ENCODE peak calls at places on chromosomes 12 and 14, in nine cellular contexts. Z, I, G, E, H, S, Q, K and A are unnamed samples.

GRCh38 chr12:2172040-2172439 is 119.3 kb downstream of the CACNA1C start:
- DNase-seq in Z (no peak), I (no peak), G (no peak), E (no peak), H (no peak), S (no peak), Q (no peak), K (no peak), A (no peak)

GRCh38 chr12:95319694-95320331 is 102.2 kb downstream of the VEZT start:
- DNase-seq in Z (no peak), I (no peak), G (no peak), E (no peak), H (peak), S (no peak), Q (no peak), K (no peak), A (no peak)

GRCh38 chr14:50396636-50397460 is at the start of gene CDKL1:
- DNase-seq in Z (peak), I (peak), G (peak), E (peak), H (peak), S (peak), Q (peak), K (peak), A (peak)

GRCh38 chr12:58917699-58918334 is 2.5 kb downstream of the LRIG3 start:
- DNase-seq in Z (no peak), I (no peak), G (no peak), E (no peak), H (no peak), S (no peak), Q (no peak), K (no peak), A (peak)

GRCh38 chr12:2231011-2231595 is 178.3 kb downstream of the CACNA1C start:
- DNase-seq in Z (no peak), I (no peak), G (peak), E (no peak), H (no peak), S (peak), Q (no peak), K (no peak), A (no peak)

GRCh38 chr12:109624467-109624866 is 50.9 kb downstream of the MVK start:
- DNase-seq in Z (no peak), I (no peak), G (no peak), E (no peak), H (no peak), S (no peak), Q (no peak), K (no peak), A (no peak)

GRCh38 chr14:65482769-65483438 is 70.4 kb downstream of the FUT8 start:
- DNase-seq in Z (no peak), I (no peak), G (no peak), E (no peak), H (no peak), S (no peak), Q (no peak), K (no peak), A (no peak)

GRCh38 chr12:107402041-107403022 is 283.3 kb upstream of the PWP1 start:
- DNase-seq in Z (peak), I (peak), G (peak), E (peak), H (peak), S (peak), Q (no peak), K (no peak), A (peak)

GRCh38 chr14:85248881-85249635 is 280.9 kb upstream of the FLRT2 start:
- DNase-seq in Z (no peak), I (no peak), G (peak), E (no peak), H (peak), S (no peak), Q (no peak), K (no peak), A (no peak)

GRCh38 chr12:1326258-1326657 is 268.1 kb downstream of the FBXL14 start:
- DNase-seq in Z (no peak), I (no peak), G (no peak), E (no peak), H (no peak), S (no peak), Q (no peak), K (no peak), A (no peak)

GRCh38 chr14:103732868-103733626 is 17.4 kb downstream of the ZFYVE21 start:
- DNase-seq in Z (no peak), I (no peak), G (no peak), E (no peak), H (no peak), S (no peak), Q (no peak), K (no peak), A (no peak)

GRCh38 chr12:40117818-40118217 is 11.9 kb upstream of the SLC2A13 start:
- DNase-seq in Z (no peak), I (no peak), G (no peak), E (no peak), H (no peak), S (no peak), Q (no peak), K (no peak), A (peak)

GRCh38 chr12:69331846-69332684 is 16.1 kb upstream of the LYZ start:
- DNase-seq in Z (no peak), I (no peak), G (no peak), E (no peak), H (no peak), S (no peak), Q (no peak), K (no peak), A (no peak)

GRCh38 chr14:98445736-98446135 is 826.3 kb downstream of the BCL11B start:
- DNase-seq in Z (no peak), I (no peak), G (no peak), E (no peak), H (no peak), S (no peak), Q (no peak), K (no peak), A (no peak)

GRCh38 chr14:74008843-74009499 is 10.1 kb downstream of the ENTPD5 start:
- DNase-seq in Z (no peak), I (no peak), G (no peak), E (no peak), H (no peak), S (peak), Q (no peak), K (no peak), A (no peak)

GRCh38 chr12:25017336-25017735 is 68.4 kb upstream of the BCAT1 start:
- DNase-seq in Z (no peak), I (no peak), G (no peak), E (no peak), H (no peak), S (no peak), Q (no peak), K (no peak), A (no peak)

GRCh38 chr12:15712823-15713663 is 76.1 kb downstream of the EPS8 start:
- DNase-seq in Z (no peak), I (no peak), G (peak), E (no peak), H (no peak), S (no peak), Q (no peak), K (no peak), A (no peak)

GRCh38 chr14:20657216-20658211 is 16.0 kb upstream of the OR6S1 start:
- DNase-seq in Z (no peak), I (no peak), G (no peak), E (peak), H (peak), S (no peak), Q (no peak), K (no peak), A (no peak)

GRCh38 chr12:124306686-124307555 is 12.0 kb downstream of the RFLNA start:
- DNase-seq in Z (peak), I (no peak), G (no peak), E (no peak), H (no peak), S (no peak), Q (no peak), K (no peak), A (no peak)

GRCh38 chr12:102427542-102427923 is 52.8 kb downstream of the IGF1 start:
- DNase-seq in Z (no peak), I (no peak), G (no peak), E (no peak), H (no peak), S (no peak), Q (no peak), K (peak), A (no peak)

GRCh38 chr12:89692442-89692841 is 16.2 kb downstream of the ATP2B1 start:
- DNase-seq in Z (no peak), I (no peak), G (no peak), E (no peak), H (no peak), S (no peak), Q (no peak), K (no peak), A (no peak)

GRCh38 chr14:69475194-69475818 is 9.2 kb upstream of the PLEKHD1 start:
- DNase-seq in Z (no peak), I (no peak), G (peak), E (peak), H (no peak), S (peak), Q (no peak), K (no peak), A (peak)

GRCh38 chr14:54486685-54487084 is 2.1 kb downstream of the GMFB start:
- DNase-seq in Z (no peak), I (no peak), G (peak), E (no peak), H (no peak), S (no peak), Q (no peak), K (no peak), A (no peak)

GRCh38 chr12:40034156-40034555 is 71.7 kb downstream of the SLC2A13 start:
- DNase-seq in Z (no peak), I (no peak), G (no peak), E (no peak), H (no peak), S (no peak), Q (no peak), K (no peak), A (no peak)

GRCh38 chr12:49703647-49704137 is 3.5 kb downstream of the FMNL3 start:
- DNase-seq in Z (no peak), I (no peak), G (peak), E (peak), H (no peak), S (peak), Q (no peak), K (no peak), A (peak)

GRCh38 chr12:7602287-7602686 is 63.4 kb downstream of the APOBEC1 start:
- DNase-seq in Z (no peak), I (no peak), G (no peak), E (no peak), H (no peak), S (peak), Q (no peak), K (no peak), A (no peak)

GRCh38 chr12:30754750-30755394 is at the start of gene CAPRIN2:
- DNase-seq in Z (peak), I (peak), G (peak), E (peak), H (peak), S (peak), Q (peak), K (peak), A (peak)

GRCh38 chr12:30754383-30754749 is 385 bp downstream of the CAPRIN2 start:
- DNase-seq in Z (no peak), I (no peak), G (no peak), E (peak), H (no peak), S (no peak), Q (no peak), K (no peak), A (no peak)

GRCh38 chr12:30752255-30752654 is 2.5 kb downstream of the CAPRIN2 start:
- DNase-seq in Z (no peak), I (no peak), G (no peak), E (no peak), H (no peak), S (no peak), Q (no peak), K (no peak), A (no peak)

GRCh38 chr12:30753761-30754382 is 879 bp downstream of the CAPRIN2 start:
- DNase-seq in Z (no peak), I (no peak), G (peak), E (no peak), H (peak), S (peak), Q (no peak), K (no peak), A (no peak)

GRCh38 chr12:30753233-30753632 is 1.5 kb downstream of the CAPRIN2 start:
- DNase-seq in Z (peak), I (peak), G (peak), E (peak), H (no peak), S (peak), Q (no peak), K (no peak), A (peak)
- TF ChIP-seq CTCF in Z (peak), I (peak), G (peak), E (peak), H (peak), S (peak), Q (peak), K (no peak), A (no peak)

DNA sequence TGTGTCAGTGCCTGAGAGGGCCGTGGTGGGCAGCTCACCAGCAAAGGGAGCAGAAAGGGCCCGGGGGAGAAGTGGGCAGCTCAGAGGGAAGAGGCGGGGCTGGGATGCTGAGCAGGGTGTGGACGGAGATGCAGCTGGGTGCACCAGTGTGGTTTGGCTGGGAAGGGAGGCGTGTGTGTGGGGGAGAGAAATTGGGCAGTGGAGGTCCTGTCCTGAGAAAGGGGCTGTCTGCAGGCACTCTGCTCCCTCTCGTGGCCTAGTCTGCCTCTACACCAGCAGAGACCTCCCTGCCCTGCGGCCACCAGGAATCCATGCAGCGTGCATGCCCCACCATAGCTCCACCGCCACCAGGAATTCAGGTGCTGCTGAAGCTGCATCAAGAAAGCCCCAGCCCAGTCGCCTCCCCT is 6.4 kb downstream of the TMEM121 start:
- DNase-seq in Z (peak), I (peak), G (peak), E (peak), H (no peak), S (peak), Q (peak), K (no peak), A (peak)
- TF ChIP-seq CTCF in Z (no peak), I (peak), G (peak), E (peak), H (peak), S (peak), Q (no peak), K (no peak), A (peak)

DNA sequence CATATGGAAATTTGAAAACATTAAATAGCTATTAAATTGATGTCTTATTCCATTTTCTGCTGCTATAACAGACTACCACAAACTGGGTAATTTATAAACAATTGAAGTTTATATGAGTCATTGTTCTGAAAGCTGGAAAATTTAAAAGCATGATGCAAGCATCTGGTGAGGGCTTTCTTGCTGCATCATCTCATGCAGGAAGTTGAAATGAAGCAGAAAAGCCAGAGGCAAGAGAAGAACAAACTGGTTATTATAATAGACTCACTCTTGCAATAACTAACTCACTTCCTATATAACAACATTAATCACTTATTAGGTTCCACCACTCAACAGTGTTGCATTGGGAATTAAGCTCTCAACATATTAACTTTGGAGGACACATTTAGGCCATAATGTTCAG is 1277.4 kb downstream of the LRFN5 start:
- DNase-seq in Z (no peak), I (no peak), G (peak), E (no peak), H (peak), S (peak), Q (no peak), K (no peak), A (no peak)
- TF ChIP-seq CTCF in Z (no peak), I (no peak), G (no peak), E (no peak), H (no peak), S (no peak), Q (no peak), K (no peak), A (no peak)

GRCh38 chr12:131829795-131830334 is 1.7 kb downstream of the MMP17 start:
- DNase-seq in Z (no peak), I (no peak), G (no peak), E (no peak), H (no peak), S (no peak), Q (no peak), K (no peak), A (no peak)

GRCh38 chr12:131831021-131831571 is 2.9 kb downstream of the MMP17 start:
- DNase-seq in Z (no peak), I (no peak), G (peak), E (peak), H (no peak), S (peak), Q (peak), K (no peak), A (no peak)

GRCh38 chr12:131831635-131832041 is 3.4 kb downstream of the MMP17 start:
- DNase-seq in Z (no peak), I (no peak), G (peak), E (no peak), H (no peak), S (peak), Q (peak), K (peak), A (no peak)

GRCh38 chr12:131829351-131829794 is 1.2 kb downstream of the MMP17 start:
- DNase-seq in Z (no peak), I (no peak), G (peak), E (no peak), H (no peak), S (no peak), Q (no peak), K (no peak), A (no peak)

GRCh38 chr12:131830335-131831020 is 2.3 kb downstream of the MMP17 start:
- DNase-seq in Z (peak), I (peak), G (peak), E (peak), H (peak), S (peak), Q (peak), K (peak), A (peak)
- TF ChIP-seq CTCF in Z (no peak), I (peak), G (peak), E (peak), H (peak), S (peak), Q (peak), K (peak), A (peak)

GRCh38 chr12:98007963-98008362 is 507.4 kb upstream of the TMPO start:
- DNase-seq in Z (no peak), I (no peak), G (no peak), E (no peak), H (no peak), S (no peak), Q (no peak), K (no peak), A (no peak)

DNA sequence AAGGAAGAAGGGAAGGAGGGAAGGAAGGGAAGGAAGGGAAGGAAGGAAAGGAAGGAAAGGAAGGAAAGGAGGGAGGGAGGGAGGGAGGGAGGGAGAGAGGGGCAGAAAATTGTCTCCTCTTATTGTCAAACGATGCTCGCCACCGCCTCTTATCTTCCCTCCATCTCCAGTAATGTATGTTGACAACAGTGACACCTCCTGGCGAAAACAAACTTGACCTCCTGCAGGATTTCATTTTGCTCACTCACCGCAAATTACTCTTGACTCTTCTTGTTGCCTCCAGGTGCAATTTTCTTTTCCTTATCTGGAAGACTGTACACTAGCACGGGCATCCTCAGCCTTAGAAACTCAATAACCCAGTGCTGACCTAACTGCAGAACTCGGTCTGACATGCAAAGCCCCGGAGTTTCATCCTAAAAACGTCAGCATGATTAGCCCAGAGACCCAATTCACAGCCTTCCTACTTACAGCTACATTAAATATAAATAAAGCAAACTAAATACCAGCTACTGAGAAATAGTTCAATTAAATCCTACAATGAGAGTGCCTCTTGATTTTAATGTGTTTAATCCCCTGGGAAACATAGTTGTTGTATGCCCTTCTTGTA is 512.4 kb upstream of the TMPO start:
- DNase-seq in Z (peak), I (peak), G (peak), E (peak), H (no peak), S (peak), Q (peak), K (no peak), A (peak)
- TF ChIP-seq CTCF in Z (peak), I (peak), G (peak), E (peak), H (peak), S (peak), Q (peak), K (peak), A (peak)

DNA sequence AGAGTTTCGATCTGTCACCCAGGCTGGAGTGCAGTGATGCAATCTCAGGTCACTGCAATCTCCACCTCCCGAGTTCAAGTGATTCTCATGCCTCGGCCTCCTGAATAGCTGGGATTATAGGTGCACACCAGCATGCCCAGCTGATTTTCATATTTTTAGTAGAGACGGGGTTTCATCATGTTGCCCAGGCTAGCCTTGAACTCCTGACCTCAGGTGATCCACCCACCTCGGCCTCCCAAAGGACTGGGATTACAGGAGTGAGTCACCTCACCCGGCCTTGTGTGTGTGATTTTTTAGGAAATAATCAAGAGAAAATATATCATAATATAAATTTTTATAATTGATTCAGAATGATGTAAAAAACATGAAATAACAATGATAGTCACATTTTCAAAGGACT is 1231.4 kb downstream of the GALC start:
- DNase-seq in Z (no peak), I (no peak), G (no peak), E (no peak), H (no peak), S (no peak), Q (no peak), K (no peak), A (no peak)
- TF ChIP-seq CTCF in Z (no peak), I (no peak), G (no peak), E (no peak), H (no peak), S (no peak), Q (no peak), K (no peak), A (no peak)

GRCh38 chr12:98840325-98840724 is 195.2 kb downstream of the APAF1 start:
- DNase-seq in Z (no peak), I (no peak), G (no peak), E (no peak), H (no peak), S (no peak), Q (no peak), K (no peak), A (no peak)

GRCh38 chr12:98838282-98838681 is 193.2 kb downstream of the APAF1 start:
- DNase-seq in Z (no peak), I (no peak), G (peak), E (no peak), H (no peak), S (peak), Q (no peak), K (no peak), A (no peak)
- TF ChIP-seq CTCF in Z (peak), I (peak), G (peak), E (no peak), H (peak), S (peak), Q (peak), K (no peak), A (no peak)